ENCODE peak calls at places on chromosome 11, in four cellular contexts. One of them, this sample, is unnamed.

GRCh38 chr11:125999234-125999880 is 53.5 kb downstream of the VSIG10L2 start:
- DNase-seq in right atrium auricular region: no peak
- DNase-seq in CD8-positive, alpha-beta memory T cell: no peak
- DNase-seq in GM23248: no peak
- DNase-seq in this sample: no peak

GRCh38 chr11:113339909-113340569 is 25.7 kb downstream of the TTC12 start:
- DNase-seq in GM23248: no peak
- DNase-seq in CD8-positive, alpha-beta memory T cell: no peak
- DNase-seq in right atrium auricular region: no peak
- DNase-seq in this sample: peak

GRCh38 chr11:123504401-123504800 is 74.3 kb downstream of the GRAMD1B start:
- DNase-seq in GM23248: no peak
- DNase-seq in CD8-positive, alpha-beta memory T cell: no peak
- DNase-seq in right atrium auricular region: no peak
- DNase-seq in this sample: no peak

GRCh38 chr11:9922806-9923205 is 258.9 kb downstream of the SWAP70 start:
- DNase-seq in CD8-positive, alpha-beta memory T cell: no peak
- DNase-seq in GM23248: no peak
- DNase-seq in right atrium auricular region: no peak
- DNase-seq in this sample: no peak

GRCh38 chr11:131978351-131978750 is 607.9 kb downstream of the NTM start:
- DNase-seq in GM23248: no peak
- DNase-seq in CD8-positive, alpha-beta memory T cell: no peak
- DNase-seq in right atrium auricular region: no peak
- DNase-seq in this sample: no peak

GRCh38 chr11:35227551-35228341 is 88.8 kb downstream of the CD44 start:
- DNase-seq in right atrium auricular region: no peak
- DNase-seq in GM23248: peak
- DNase-seq in CD8-positive, alpha-beta memory T cell: no peak
- DNase-seq in this sample: no peak

GRCh38 chr11:10197091-10197490 is 96.9 kb downstream of the SBF2 start:
- DNase-seq in GM23248: peak
- DNase-seq in right atrium auricular region: no peak
- DNase-seq in CD8-positive, alpha-beta memory T cell: no peak
- DNase-seq in this sample: no peak

GRCh38 chr11:66676931-66677598 is 622 bp downstream of the RBM4B start:
- DNase-seq in GM23248: peak
- DNase-seq in CD8-positive, alpha-beta memory T cell: no peak
- DNase-seq in right atrium auricular region: no peak
- DNase-seq in this sample: no peak

GRCh38 chr11:78386551-78386950 is 31.1 kb downstream of the GAB2 start:
- DNase-seq in GM23248: no peak
- DNase-seq in right atrium auricular region: no peak
- DNase-seq in CD8-positive, alpha-beta memory T cell: no peak
- DNase-seq in this sample: no peak

GRCh38 chr11:16809901-16810668 is 71.6 kb downstream of the C11orf58 start:
- DNase-seq in CD8-positive, alpha-beta memory T cell: no peak
- DNase-seq in GM23248: peak
- DNase-seq in right atrium auricular region: peak
- DNase-seq in this sample: no peak

GRCh38 chr11:115607621-115608191 is 103.5 kb upstream of the CADM1 start:
- DNase-seq in CD8-positive, alpha-beta memory T cell: no peak
- DNase-seq in right atrium auricular region: no peak
- DNase-seq in GM23248: no peak
- DNase-seq in this sample: no peak

GRCh38 chr11:2462986-2463765 is 18.4 kb downstream of the KCNQ1 start:
- DNase-seq in GM23248: no peak
- DNase-seq in CD8-positive, alpha-beta memory T cell: no peak
- DNase-seq in right atrium auricular region: peak
- DNase-seq in this sample: no peak

GRCh38 chr11:2760196-2760871 is 60.5 kb upstream of the KCNQ1OT1 start:
- DNase-seq in GM23248: no peak
- DNase-seq in right atrium auricular region: peak
- DNase-seq in CD8-positive, alpha-beta memory T cell: peak
- DNase-seq in this sample: no peak

GRCh38 chr11:20112291-20113146 is 47.8 kb downstream of the DBX1 start:
- DNase-seq in CD8-positive, alpha-beta memory T cell: no peak
- DNase-seq in right atrium auricular region: peak
- DNase-seq in GM23248: peak
- DNase-seq in this sample: no peak

GRCh38 chr11:5737091-5737490 is 843 bp downstream of the OR56B1 start:
- DNase-seq in CD8-positive, alpha-beta memory T cell: no peak
- DNase-seq in right atrium auricular region: no peak
- DNase-seq in GM23248: peak
- DNase-seq in this sample: no peak

GRCh38 chr11:64809781-64810241 is 540 bp downstream of the MEN1 start:
- DNase-seq in GM23248: peak
- DNase-seq in right atrium auricular region: no peak
- DNase-seq in CD8-positive, alpha-beta memory T cell: no peak
- DNase-seq in this sample: no peak

GRCh38 chr11:72762641-72763304 is 10.6 kb upstream of the ARAP1 start:
- DNase-seq in CD8-positive, alpha-beta memory T cell: no peak
- DNase-seq in GM23248: no peak
- DNase-seq in right atrium auricular region: no peak
- DNase-seq in this sample: no peak

GRCh38 chr11:128737704-128738103 is 43.8 kb downstream of the FLI1 start:
- DNase-seq in GM23248: no peak
- DNase-seq in right atrium auricular region: no peak
- DNase-seq in CD8-positive, alpha-beta memory T cell: no peak
- DNase-seq in this sample: no peak

GRCh38 chr11:118180300-118180703 is 3.9 kb upstream of the SCN2B start:
- DNase-seq in CD8-positive, alpha-beta memory T cell: no peak
- DNase-seq in GM23248: peak
- DNase-seq in right atrium auricular region: peak
- DNase-seq in this sample: no peak